ENCODE peak calls at places on chromosomes 12 and 14, in seven cellular contexts. P, R, A, L, H, Y and F are unnamed samples.

GRCh38 chr14:78029471-78030372 is 140.5 kb upstream of the NRXN3 start:
- DNase-seq in P (no peak), R (no peak), A (no peak), L (no peak), H (no peak), Y (no peak), F (no peak)

GRCh38 chr14:101103321-101103901 is 199.9 kb upstream of the RTL1 start:
- DNase-seq in P (no peak), R (no peak), A (no peak), L (peak), H (peak), Y (no peak), F (peak)

GRCh38 chr14:94329857-94330256 is 6.7 kb upstream of the SERPINA6 start:
- DNase-seq in P (no peak), R (no peak), A (no peak), L (no peak), H (no peak), Y (no peak), F (no peak)

GRCh38 chr14:101276309-101277091 is 284.8 kb upstream of the DIO3 start:
- DNase-seq in P (no peak), R (no peak), A (no peak), L (no peak), H (no peak), Y (no peak), F (no peak)

GRCh38 chr12:120847392-120848157 is 56.6 kb downstream of the SPPL3 start:
- DNase-seq in P (no peak), R (no peak), A (no peak), L (no peak), H (no peak), Y (no peak), F (no peak)

GRCh38 chr12:9866786-9867379 is 2.3 kb downstream of the CLEC2B start:
- DNase-seq in P (no peak), R (no peak), A (no peak), L (no peak), H (no peak), Y (no peak), F (no peak)

GRCh38 chr12:132248439-132249157 is 80.8 kb downstream of the GALNT9 start:
- DNase-seq in P (no peak), R (no peak), A (peak), L (no peak), H (no peak), Y (no peak), F (no peak)

GRCh38 chr12:131009595-131010270 is 56.0 kb downstream of the ADGRD1 start:
- DNase-seq in P (no peak), R (no peak), A (peak), L (no peak), H (no peak), Y (no peak), F (no peak)

GRCh38 chr12:49428652-49429549 is 61.6 kb downstream of the SPATS2 start:
- DNase-seq in P (no peak), R (no peak), A (no peak), L (no peak), H (no peak), Y (no peak), F (no peak)

GRCh38 chr12:123141615-123142517 is 9.0 kb downstream of the PITPNM2 start:
- DNase-seq in P (peak), R (peak), A (no peak), L (peak), H (no peak), Y (no peak), F (peak)

GRCh38 chr12:128754275-128754674 is 69.5 kb downstream of the SLC15A4 start:
- DNase-seq in P (no peak), R (no peak), A (no peak), L (no peak), H (no peak), Y (no peak), F (no peak)

GRCh38 chr12:6332459-6332858 is 9.4 kb downstream of the TNFRSF1A start:
- DNase-seq in P (no peak), R (no peak), A (no peak), L (no peak), H (no peak), Y (no peak), F (no peak)

GRCh38 chr12:84911331-84912190 is 1.0 kb downstream of the SLC6A15 start:
- DNase-seq in P (peak), R (peak), A (no peak), L (peak), H (peak), Y (no peak), F (no peak)

GRCh38 chr12:108701779-108702435 is 29.4 kb downstream of the CORO1C start:
- DNase-seq in P (no peak), R (no peak), A (no peak), L (no peak), H (no peak), Y (no peak), F (no peak)

GRCh38 chr12:100460702-100461101 is 13.0 kb upstream of the NR1H4 start:
- DNase-seq in P (no peak), R (no peak), A (no peak), L (peak), H (no peak), Y (no peak), F (no peak)

GRCh38 chr12:76591461-76591860 is 31.9 kb upstream of the OSBPL8 start:
- DNase-seq in P (no peak), R (no peak), A (no peak), L (no peak), H (no peak), Y (no peak), F (no peak)

GRCh38 chr12:122870867-122871664 is 24.9 kb downstream of the VPS37B start:
- DNase-seq in P (peak), R (peak), A (peak), L (no peak), H (peak), Y (no peak), F (peak)

GRCh38 chr14:101590616-101591015 is 29.3 kb downstream of the DIO3 start:
- DNase-seq in P (no peak), R (no peak), A (no peak), L (no peak), H (peak), Y (no peak), F (no peak)

GRCh38 chr12:31682136-31682962 is 22.9 kb downstream of the ETFBKMT start:
- DNase-seq in P (no peak), R (peak), A (peak), L (peak), H (no peak), Y (no peak), F (no peak)

GRCh38 chr12:3010214-3010930 is 51.2 kb downstream of the TEAD4 start:
- DNase-seq in P (no peak), R (no peak), A (no peak), L (no peak), H (no peak), Y (no peak), F (no peak)

GRCh38 chr12:58346032-58346632 is 404.8 kb downstream of the ATP23 start:
- DNase-seq in P (no peak), R (no peak), A (no peak), L (no peak), H (no peak), Y (no peak), F (no peak)

GRCh38 chr14:76699901-76700590 is 61.2 kb upstream of the VASH1 start:
- DNase-seq in P (peak), R (no peak), A (no peak), L (no peak), H (no peak), Y (no peak), F (no peak)

GRCh38 chr14:51431741-51432140 is 191.7 kb downstream of the TMX1 start:
- DNase-seq in P (no peak), R (no peak), A (no peak), L (no peak), H (no peak), Y (no peak), F (no peak)

GRCh38 chr14:61615743-61616523 is 79.4 kb upstream of the HIF1A start:
- DNase-seq in P (no peak), R (no peak), A (no peak), L (no peak), H (no peak), Y (no peak), F (no peak)

GRCh38 chr12:1527789-1528188 is 66.6 kb downstream of the FBXL14 start:
- DNase-seq in P (peak), R (no peak), A (no peak), L (no peak), H (peak), Y (no peak), F (no peak)

GRCh38 chr14:74501691-74502090 is 8.1 kb downstream of the ISCA2 start:
- DNase-seq in P (no peak), R (no peak), A (no peak), L (no peak), H (no peak), Y (no peak), F (no peak)

GRCh38 chr14:74501135-74501614 is 7.6 kb downstream of the ISCA2 start:
- DNase-seq in P (peak), R (peak), A (peak), L (peak), H (peak), Y (no peak), F (peak)

GRCh38 chr14:74503973-74504335 is 10.4 kb downstream of the ISCA2 start:
- DNase-seq in P (no peak), R (no peak), A (no peak), L (no peak), H (no peak), Y (no peak), F (no peak)

GRCh38 chr14:74503256-74503972 is 9.8 kb downstream of the ISCA2 start:
- DNase-seq in P (no peak), R (no peak), A (no peak), L (no peak), H (no peak), Y (no peak), F (no peak)

GRCh38 chr14:74502236-74503019 is 8.9 kb downstream of the ISCA2 start:
- DNase-seq in P (no peak), R (no peak), A (no peak), L (peak), H (no peak), Y (no peak), F (no peak)
- TF ChIP-seq CTCF in P (peak), R (no peak), A (peak), L (no peak), H (peak), Y (peak), F (no peak)

GRCh38 chr12:110080410-110080809 is 32.1 kb upstream of the C12orf76 start:
- DNase-seq in P (no peak), R (no peak), A (no peak), L (no peak), H (no peak), Y (no peak), F (no peak)
- H3K4me3 ChIP-seq in P (no peak), R (no peak), A (peak), L (no peak), H (no peak), Y (no peak), F (no peak)

DNA sequence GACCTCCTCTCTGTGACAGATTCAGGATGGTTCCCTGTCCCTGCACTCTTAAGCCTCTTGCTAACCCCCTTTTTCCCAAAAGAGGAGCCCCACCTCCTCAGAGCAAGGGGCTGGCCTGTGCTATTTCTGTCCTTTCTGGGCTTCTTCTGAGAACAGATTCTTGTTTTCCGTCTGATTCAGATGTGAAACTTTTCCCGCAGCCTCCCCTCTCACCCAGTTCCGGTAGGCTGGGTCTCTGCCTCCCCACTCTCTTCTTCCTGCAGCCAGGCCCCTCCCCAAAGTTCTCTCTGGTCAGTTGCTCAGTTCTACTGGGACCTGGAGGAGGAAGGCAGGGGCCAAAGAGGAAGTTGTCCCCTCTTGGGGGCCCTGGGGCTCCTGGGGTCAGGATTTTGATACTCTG is 11.8 kb downstream of the PDE1B start:
- DNase-seq in P (peak), R (no peak), A (peak), L (peak), H (no peak), Y (peak), F (peak)
- H3K27ac ChIP-seq in P (peak), R (peak), A (peak), L (peak), H (peak), Y (peak), F (peak)

GRCh38 chr14:23675337-23675736 is 39.2 kb downstream of the DHRS2 start:
- DNase-seq in P (no peak), R (no peak), A (no peak), L (no peak), H (no peak), Y (no peak), F (no peak)
- TF ChIP-seq CTCF in P (no peak), R (no peak), A (no peak), L (no peak), H (no peak), Y (no peak), F (no peak)

GRCh38 chr12:180445-180844 is 33.5 kb downstream of the SLC6A12 start:
- DNase-seq in P (peak), R (no peak), A (peak), L (no peak), H (peak), Y (peak), F (no peak)
- H3K4me3 ChIP-seq in P (no peak), R (no peak), A (peak), L (no peak), H (no peak), Y (no peak), F (no peak)

DNA sequence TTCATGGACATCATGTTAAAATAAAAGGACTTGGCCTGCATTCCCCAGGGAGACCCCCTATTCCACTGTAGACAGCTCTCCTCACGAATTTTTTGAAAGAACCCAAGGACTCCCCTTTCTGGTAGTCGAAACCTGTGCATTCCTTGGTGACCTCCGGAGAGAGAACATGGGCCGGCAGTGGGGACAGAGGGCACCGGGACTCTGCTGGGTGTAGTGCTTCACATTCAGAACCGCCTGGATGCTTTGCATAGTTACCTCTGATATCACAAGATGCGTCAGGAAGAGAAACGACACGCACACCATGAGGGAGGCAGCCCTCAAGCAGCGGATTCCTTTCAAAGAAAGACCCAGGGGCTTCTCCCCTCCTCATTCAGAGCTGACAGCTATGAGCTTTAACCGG is 9.7 kb downstream of the CKAP4 start:
- DNase-seq in P (no peak), R (no peak), A (no peak), L (no peak), H (no peak), Y (no peak), F (peak)
- H3K27ac ChIP-seq in P (no peak), R (no peak), A (no peak), L (no peak), H (no peak), Y (no peak), F (no peak)

GRCh38 chr12:52696588-52696987 is 6.7 kb downstream of the KRT77 start:
- DNase-seq in P (no peak), R (no peak), A (no peak), L (no peak), H (no peak), Y (no peak), F (no peak)

GRCh38 chr12:52699373-52699772 is 4.0 kb downstream of the KRT77 start:
- DNase-seq in P (no peak), R (no peak), A (no peak), L (no peak), H (no peak), Y (no peak), F (no peak)

GRCh38 chr12:52698634-52699340 is 4.5 kb downstream of the KRT77 start:
- DNase-seq in P (no peak), R (no peak), A (no peak), L (no peak), H (no peak), Y (no peak), F (no peak)

GRCh38 chr12:52695039-52695438 is 8.3 kb downstream of the KRT77 start:
- DNase-seq in P (no peak), R (no peak), A (no peak), L (no peak), H (no peak), Y (no peak), F (no peak)

DNA sequence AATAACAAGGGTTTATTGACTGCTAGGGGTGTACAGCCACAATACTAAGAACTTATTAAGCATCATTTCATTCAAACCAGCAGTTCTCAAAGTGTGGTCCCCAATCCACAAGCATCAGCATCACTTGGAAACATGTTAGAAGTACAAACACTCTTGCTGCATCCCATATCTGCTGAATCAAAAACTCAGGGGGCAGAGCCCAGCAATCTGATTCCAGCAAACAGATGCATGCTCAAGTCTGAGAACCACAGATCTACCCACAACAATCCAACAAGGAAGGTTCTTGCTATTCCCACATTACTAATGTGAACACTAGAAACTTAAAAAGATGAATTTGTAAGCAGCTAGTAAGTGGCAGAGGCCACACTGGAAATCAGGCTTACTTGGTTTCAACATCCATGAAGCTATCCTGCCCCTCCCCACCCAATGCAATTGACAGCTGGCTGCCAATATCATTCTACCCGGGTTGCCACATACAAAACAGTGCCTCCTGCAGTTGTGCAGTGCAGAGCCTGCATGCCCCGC is 6.2 kb downstream of the KRT77 start:
- DNase-seq in P (no peak), R (no peak), A (no peak), L (no peak), H (no peak), Y (no peak), F (no peak)
- TF ChIP-seq CTCF in P (no peak), R (no peak), A (no peak), L (no peak), H (no peak), Y (no peak), F (no peak)